ENCODE peak calls at places on chromosomes 2 and 18, in five cellular contexts. Q, M, H, R and B are unnamed samples.

GRCh38 chr2:134178109-134178877 is 75.6 kb upstream of the MGAT5 start:
- DNase-seq in Q (no peak), M (peak), R (no peak), H (no peak), B (no peak)

GRCh38 chr2:127011136-127011740 is 95.7 kb downstream of the BIN1 start:
- DNase-seq in Q (no peak), R (no peak), M (no peak), H (no peak), B (no peak)

GRCh38 chr2:135709992-135710391 is 31.7 kb upstream of the UBXN4 start:
- DNase-seq in Q (peak), R (peak), H (no peak), M (peak), B (peak)

GRCh38 chr2:212484563-212485080 is 54.0 kb downstream of the ERBB4 start:
- DNase-seq in H (no peak), R (no peak), M (no peak), Q (no peak), B (no peak)

GRCh38 chr2:182672471-182673165 is 43.4 kb upstream of the DNAJC10 start:
- DNase-seq in M (peak), H (peak), Q (no peak), R (no peak), B (no peak)

GRCh38 chr18:45637546-45638327 is 22.5 kb downstream of the SLC14A2 start:
- DNase-seq in M (no peak), Q (peak), H (no peak), R (peak), B (no peak)

GRCh38 chr2:18749912-18750526 is 160.7 kb upstream of the NT5C1B start:
- DNase-seq in M (peak), R (peak), H (no peak), Q (no peak), B (peak)

GRCh38 chr18:4271952-4272351 is 183.2 kb downstream of the DLGAP1 start:
- DNase-seq in H (no peak), Q (no peak), M (no peak), R (no peak), B (no peak)

GRCh38 chr2:3023531-3023930 is 354.1 kb downstream of the EIPR1 start:
- DNase-seq in Q (no peak), M (no peak), R (no peak), H (no peak), B (no peak)

GRCh38 chr2:44772670-44773378 is 168.7 kb upstream of the SIX3 start:
- DNase-seq in Q (no peak), M (no peak), H (no peak), R (no peak), B (no peak)

GRCh38 chr18:7358989-7359726 is 128.3 kb downstream of the LRRC30 start:
- DNase-seq in Q (no peak), H (no peak), M (no peak), R (no peak), B (no peak)

GRCh38 chr2:44230378-44230777 is 44.9 kb upstream of the SLC3A1 start:
- DNase-seq in R (no peak), M (no peak), H (no peak), Q (no peak), B (peak)

GRCh38 chr2:148132400-148132799 is 111.5 kb downstream of the MBD5 start:
- DNase-seq in H (peak), M (peak), Q (no peak), R (no peak), B (no peak)

GRCh38 chr18:7174359-7175107 is 56.4 kb upstream of the LRRC30 start:
- DNase-seq in R (peak), Q (no peak), H (no peak), M (peak), B (no peak)

GRCh38 chr2:26363323-26363722 is 16.7 kb upstream of the ADGRF3 start:
- DNase-seq in M (peak), Q (no peak), R (no peak), H (no peak), B (no peak)

GRCh38 chr2:236240228-236240990 is 23.8 kb downstream of the ASB18 start:
- DNase-seq in H (no peak), M (peak), R (no peak), Q (no peak), B (no peak)

GRCh38 chr18:60549338-60549960 is 176.9 kb upstream of the MC4R start:
- DNase-seq in M (peak), H (peak), R (peak), Q (no peak), B (peak)

GRCh38 chr2:40240067-40240466 is 211.8 kb downstream of the SLC8A1 start:
- DNase-seq in M (peak), H (peak), R (no peak), Q (no peak), B (no peak)

GRCh38 chr2:101969723-101970122 is 22.0 kb upstream of the IL1R2 start:
- DNase-seq in R (no peak), H (no peak), M (no peak), Q (no peak), B (no peak)

GRCh38 chr2:237067985-237068576 is 17.6 kb upstream of the COPS8 start:
- DNase-seq in M (peak), Q (no peak), H (no peak), R (no peak), B (no peak)

GRCh38 chr2:223560704-223561435 is 41.3 kb downstream of the SCG2 start:
- DNase-seq in R (no peak), H (no peak), Q (no peak), M (peak), B (no peak)

GRCh38 chr2:31413025-31413424 is 1.5 kb downstream of the XDH start:
- DNase-seq in R (no peak), Q (no peak), H (no peak), M (peak), B (no peak)

GRCh38 chr2:224145751-224146355 is 106.8 kb upstream of the SERPINE2 start:
- DNase-seq in H (peak), M (peak), R (no peak), Q (no peak), B (no peak)

GRCh38 chr2:6526093-6526824 is 339.4 kb downstream of the CMPK2 start:
- DNase-seq in R (peak), M (peak), H (no peak), Q (no peak), B (peak)

GRCh38 chr2:120367649-120368048 is 21.7 kb downstream of the INHBB start:
- DNase-seq in Q (no peak), H (no peak), R (no peak), M (no peak), B (no peak)

GRCh38 chr2:30233142-30233961 is 2.0 kb downstream of the LBH start:
- DNase-seq in M (peak), Q (peak), H (no peak), R (no peak), B (no peak)

GRCh38 chr2:118320640-118321039 is 232.4 kb downstream of the INSIG2 start:
- DNase-seq in R (no peak), Q (no peak), M (no peak), H (no peak), B (no peak)

GRCh38 chr18:26656944-26657536 is 108.7 kb upstream of the KCTD1 start:
- DNase-seq in Q (peak), M (peak), R (peak), H (no peak), B (peak)

GRCh38 chr2:174594451-174594850 is 3.2 kb downstream of the WIPF1 start:
- DNase-seq in R (no peak), H (no peak), M (no peak), Q (no peak), B (no peak)
- H3K4me3 ChIP-seq in R (peak), H (no peak), M (no peak), Q (no peak), B (peak)

DNA sequence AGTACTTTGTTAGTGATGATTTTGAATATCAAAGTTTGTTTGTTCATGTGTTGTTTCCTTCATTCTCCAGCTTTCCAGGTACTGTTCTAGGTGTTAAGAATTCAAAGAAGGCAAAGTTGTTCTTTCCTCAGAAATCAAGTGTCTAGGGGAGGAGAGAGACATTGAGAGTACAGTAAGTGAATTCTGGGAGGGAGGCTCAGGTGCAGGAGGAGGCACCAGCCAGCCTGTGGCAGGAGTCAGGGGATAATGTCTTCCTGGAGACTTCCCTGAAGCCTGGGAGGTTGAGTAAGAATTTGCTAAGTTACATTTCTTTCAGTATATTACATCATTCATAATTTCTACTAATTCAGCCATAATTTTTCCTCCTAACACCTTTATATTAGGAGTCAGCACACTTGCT is 462.1 kb downstream of the TDRD15 start:
- DNase-seq in R (no peak), Q (no peak), H (no peak), M (no peak), B (no peak)
- TF ChIP-seq CTCF in R (no peak), Q (no peak), H (no peak), M (no peak), B (no peak)

DNA sequence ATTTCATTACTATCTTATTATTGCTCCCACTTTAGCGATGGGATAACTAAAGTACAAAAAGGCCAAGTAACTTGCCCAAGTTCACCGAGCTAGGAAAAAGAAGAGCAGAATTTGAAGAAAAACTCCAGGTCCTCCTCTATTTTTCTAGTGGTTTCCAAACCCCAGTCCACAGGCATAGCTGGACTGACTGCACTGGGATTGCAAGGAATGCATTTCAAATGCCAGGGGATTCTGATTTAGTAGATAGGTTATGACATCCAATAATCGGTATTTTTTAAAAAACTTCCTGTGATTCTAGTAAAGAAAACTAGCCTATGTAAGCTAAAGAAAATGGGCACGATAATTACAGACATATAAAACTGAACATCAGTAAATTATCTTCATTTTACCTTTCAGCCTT is 62.7 kb upstream of the GALNT5 start:
- DNase-seq in H (peak), Q (no peak), M (no peak), R (no peak), B (no peak)
- H3K4me3 ChIP-seq in H (no peak), Q (no peak), M (no peak), R (no peak), B (no peak)

DNA sequence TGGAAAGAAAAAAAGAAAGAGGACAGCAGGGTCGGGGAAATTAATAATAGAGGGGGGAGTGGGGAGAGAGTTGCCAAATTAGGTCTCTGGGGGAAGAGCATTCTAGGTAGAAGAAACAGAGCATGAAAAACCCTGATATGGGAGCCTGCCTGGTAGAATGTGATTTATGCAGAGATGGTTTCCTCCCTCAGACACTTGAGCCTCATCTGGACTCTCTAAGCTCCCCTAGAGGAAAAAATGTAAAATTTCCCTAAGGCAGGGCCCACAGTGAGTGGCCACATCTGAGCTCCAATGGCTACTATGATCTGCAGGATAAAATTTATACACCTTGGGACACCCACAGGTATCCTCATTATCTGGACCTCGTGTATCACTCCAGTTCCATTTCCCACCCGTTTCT is 20.6 kb upstream of the EPAS1 start:
- DNase-seq in H (no peak), Q (no peak), M (peak), R (no peak), B (no peak)
- TF ChIP-seq CTCF in H (peak), Q (no peak), M (peak), R (no peak), B (no peak)

DNA sequence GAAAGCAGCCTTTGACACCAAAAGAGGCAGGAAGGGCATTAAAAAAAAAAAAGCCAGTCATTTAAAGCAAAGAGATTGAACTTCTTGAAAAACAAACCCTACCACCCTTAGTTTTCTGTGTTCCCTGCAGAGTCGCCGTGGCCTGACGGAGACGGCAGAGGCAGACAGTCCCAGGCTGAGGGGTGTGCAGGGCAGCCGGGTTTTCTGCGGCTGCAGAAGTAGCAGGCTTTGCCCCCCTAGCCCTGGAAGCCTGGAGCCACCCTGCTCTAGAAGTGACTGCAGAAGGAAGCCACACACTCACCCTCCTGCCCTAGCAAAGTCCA is 2.8 kb downstream of the INPP5D start:
- DNase-seq in Q (no peak), H (no peak), R (no peak), M (no peak), B (no peak)
- H3K4me3 ChIP-seq in Q (peak), H (no peak), R (peak), M (no peak), B (peak)

GRCh38 chr18:34158881-34159690 is 65.6 kb downstream of the NOL4 start:
- DNase-seq in R (no peak), H (no peak), Q (peak), M (peak), B (peak)
- TF ChIP-seq CTCF in R (no peak), H (peak), Q (no peak), M (peak), B (peak)

GRCh38 chr2:36579297-36579664 is 18.7 kb downstream of the FEZ2 start:
- DNase-seq in Q (no peak), M (no peak), R (no peak), H (no peak), B (no peak)

GRCh38 chr2:36584148-36584794 is 13.7 kb downstream of the FEZ2 start:
- DNase-seq in M (no peak), H (no peak), Q (no peak), R (no peak), B (no peak)

GRCh38 chr2:36586672-36587071 is 11.3 kb downstream of the FEZ2 start:
- DNase-seq in M (no peak), Q (no peak), R (no peak), H (no peak), B (no peak)

GRCh38 chr2:36578343-36579296 is 19.3 kb downstream of the FEZ2 start:
- DNase-seq in H (no peak), R (no peak), M (no peak), Q (no peak), B (no peak)

GRCh38 chr2:36582556-36583350 is 15.2 kb downstream of the FEZ2 start:
- DNase-seq in H (no peak), Q (no peak), M (no peak), R (no peak), B (no peak)
- H3K4me3 ChIP-seq in H (no peak), Q (no peak), M (no peak), R (no peak), B (no peak)

DNA sequence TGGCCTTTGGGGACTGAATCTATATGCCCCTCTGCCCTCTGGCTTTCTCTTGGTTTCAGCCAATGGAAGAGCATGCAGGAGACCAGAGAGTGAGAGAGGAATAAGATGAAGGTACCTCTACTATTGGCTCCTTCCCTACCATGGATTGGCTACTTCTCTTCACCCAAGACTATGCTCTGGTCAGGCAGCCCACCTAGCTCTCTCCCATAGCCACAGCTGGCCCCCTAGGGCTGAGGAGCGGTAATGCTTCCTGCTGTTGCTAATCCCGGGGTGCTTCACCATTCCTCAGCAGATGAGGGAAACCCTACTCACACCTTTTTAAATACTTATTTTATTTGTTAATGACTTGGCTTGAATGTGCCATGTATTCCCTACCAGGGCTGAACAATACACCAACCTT is 142.4 kb downstream of the MREG start:
- DNase-seq in R (peak), H (no peak), Q (no peak), M (no peak), B (peak)
- TF ChIP-seq CTCF in R (peak), H (peak), Q (no peak), M (peak), B (peak)

DNA sequence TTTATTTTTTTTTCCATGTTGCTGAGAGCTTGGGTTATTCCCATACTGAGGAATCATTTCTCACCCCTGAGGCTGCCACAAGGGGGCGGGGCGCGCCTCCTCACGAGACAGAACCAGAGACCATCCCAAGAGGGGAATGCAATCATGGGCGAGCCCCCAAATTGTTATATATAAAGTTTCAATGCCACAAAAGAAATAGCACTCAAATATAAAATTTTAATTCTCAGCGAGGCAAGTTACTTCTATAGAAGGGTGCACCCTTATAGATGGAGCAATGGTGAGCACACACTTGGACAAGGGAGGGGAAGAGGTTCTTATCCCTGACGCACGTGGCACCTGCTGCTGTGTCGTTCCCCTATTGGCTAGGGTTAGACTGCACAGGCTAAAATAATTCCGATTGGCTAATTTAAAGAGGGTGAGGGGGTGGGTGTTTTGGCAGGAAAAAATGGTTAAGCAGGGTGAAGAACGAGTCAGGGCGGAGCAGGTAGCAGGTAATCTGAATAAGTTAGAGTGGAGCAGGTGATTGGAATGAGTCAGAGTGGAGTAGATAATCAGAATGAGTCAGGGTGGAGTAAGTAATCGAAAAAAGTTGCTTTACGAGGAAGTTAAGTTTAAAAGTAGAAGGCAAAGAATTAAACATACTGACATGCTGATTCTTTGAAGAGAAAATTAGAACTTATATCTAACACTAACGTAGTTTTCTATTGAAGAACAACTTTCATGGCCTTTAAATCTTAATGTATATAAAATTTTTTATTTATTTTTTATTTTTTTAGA is 177.5 kb downstream of the MTCL1 start:
- DNase-seq in R (peak), Q (no peak), H (no peak), M (no peak), B (no peak)
- H3K4me3 ChIP-seq in R (no peak), Q (no peak), H (no peak), M (no peak), B (no peak)